ENCODE peak calls at places on chromosomes 7 and 10, in four cellular contexts. One of them, this sample, is unnamed.

GRCh38 chr10:75678527-75678926 is 247.1 kb downstream of the LRMDA start:
- DNase-seq in K562: no peak
- DNase-seq in GM12878: no peak
- DNase-seq in SK-N-SH: no peak
- DNase-seq in this sample: no peak

GRCh38 chr7:69941077-69941476 is 342.8 kb downstream of the AUTS2 start:
- DNase-seq in K562: no peak
- DNase-seq in GM12878: no peak
- DNase-seq in SK-N-SH: no peak
- DNase-seq in this sample: no peak

GRCh38 chr10:79356104-79356503 is 8.8 kb downstream of the PPIF start:
- DNase-seq in K562: peak
- DNase-seq in GM12878: no peak
- DNase-seq in SK-N-SH: no peak
- DNase-seq in this sample: no peak

GRCh38 chr10:69960606-69961167 is 92.0 kb upstream of the MACROH2A2 start:
- DNase-seq in K562: no peak
- DNase-seq in GM12878: no peak
- DNase-seq in SK-N-SH: no peak
- DNase-seq in this sample: no peak

GRCh38 chr10:92572362-92573090 is 1.4 kb downstream of the IDE start:
- DNase-seq in K562: peak
- DNase-seq in GM12878: no peak
- DNase-seq in SK-N-SH: peak
- DNase-seq in this sample: no peak

GRCh38 chr7:28811990-28812389 is 146.1 kb downstream of the TRIL start:
- DNase-seq in K562: no peak
- DNase-seq in GM12878: no peak
- DNase-seq in SK-N-SH: no peak
- DNase-seq in this sample: no peak

GRCh38 chr7:14769261-14769660 is 133.3 kb downstream of the DGKB start:
- DNase-seq in K562: no peak
- DNase-seq in GM12878: no peak
- DNase-seq in SK-N-SH: no peak
- DNase-seq in this sample: no peak

GRCh38 chr10:108208038-108208437 is 1043.5 kb upstream of the SORCS1 start:
- DNase-seq in K562: no peak
- DNase-seq in GM12878: no peak
- DNase-seq in SK-N-SH: no peak
- DNase-seq in this sample: no peak

GRCh38 chr7:151899513-151900360 is 22.8 kb upstream of the PRKAG2 start:
- DNase-seq in K562: no peak
- DNase-seq in GM12878: no peak
- DNase-seq in SK-N-SH: no peak
- DNase-seq in this sample: no peak

GRCh38 chr7:76423666-76424412 is 911 bp upstream of the ZP3 start:
- DNase-seq in K562: no peak
- DNase-seq in GM12878: no peak
- DNase-seq in SK-N-SH: no peak
- DNase-seq in this sample: peak

GRCh38 chr7:70569335-70569819 is 562.6 kb upstream of the GALNT17 start:
- DNase-seq in K562: peak
- DNase-seq in GM12878: peak
- DNase-seq in SK-N-SH: no peak
- DNase-seq in this sample: no peak

GRCh38 chr7:158997110-158997453 is 140.7 kb downstream of the DYNC2I1 start:
- DNase-seq in K562: no peak
- DNase-seq in GM12878: no peak
- DNase-seq in SK-N-SH: peak
- DNase-seq in this sample: no peak

GRCh38 chr10:7333995-7334964 is 76.6 kb downstream of the SFMBT2 start:
- DNase-seq in K562: no peak
- DNase-seq in GM12878: no peak
- DNase-seq in SK-N-SH: no peak
- DNase-seq in this sample: peak

GRCh38 chr7:27739301-27739913 is 555 bp upstream of the TAX1BP1 start:
- DNase-seq in K562: peak
- DNase-seq in GM12878: no peak
- DNase-seq in SK-N-SH: peak
- DNase-seq in this sample: no peak

GRCh38 chr7:150375662-150376521 is 3.2 kb upstream of the ZNF775 start:
- DNase-seq in K562: no peak
- DNase-seq in GM12878: no peak
- DNase-seq in SK-N-SH: no peak
- DNase-seq in this sample: peak

GRCh38 chr10:24397662-24398061 is 188.7 kb downstream of the KIAA1217 start:
- DNase-seq in K562: no peak
- DNase-seq in GM12878: no peak
- DNase-seq in SK-N-SH: no peak
- DNase-seq in this sample: no peak

GRCh38 chr10:34327184-34327583 is 487.9 kb downstream of the PARD3 start:
- DNase-seq in K562: no peak
- DNase-seq in GM12878: no peak
- DNase-seq in SK-N-SH: peak
- DNase-seq in this sample: no peak

GRCh38 chr7:128799451-128799850 is 7.7 kb downstream of the CCDC136 start:
- DNase-seq in K562: no peak
- DNase-seq in GM12878: no peak
- DNase-seq in SK-N-SH: no peak
- DNase-seq in this sample: no peak

GRCh38 chr7:35536396-35536826 is 158.5 kb downstream of the HERPUD2 start:
- DNase-seq in K562: no peak
- DNase-seq in GM12878: no peak
- DNase-seq in SK-N-SH: no peak
- DNase-seq in this sample: no peak

GRCh38 chr10:31381766-31382316 is 62.8 kb downstream of the ZEB1 start:
- DNase-seq in K562: no peak
- DNase-seq in GM12878: peak
- DNase-seq in SK-N-SH: no peak
- DNase-seq in this sample: no peak

GRCh38 chr10:31383810-31384588 is 65.0 kb downstream of the ZEB1 start:
- DNase-seq in K562: no peak
- DNase-seq in GM12878: peak
- DNase-seq in SK-N-SH: no peak
- DNase-seq in this sample: no peak

GRCh38 chr10:31381171-31381570 is 62.2 kb downstream of the ZEB1 start:
- DNase-seq in K562: no peak
- DNase-seq in GM12878: no peak
- DNase-seq in SK-N-SH: no peak
- DNase-seq in this sample: no peak

DNA sequence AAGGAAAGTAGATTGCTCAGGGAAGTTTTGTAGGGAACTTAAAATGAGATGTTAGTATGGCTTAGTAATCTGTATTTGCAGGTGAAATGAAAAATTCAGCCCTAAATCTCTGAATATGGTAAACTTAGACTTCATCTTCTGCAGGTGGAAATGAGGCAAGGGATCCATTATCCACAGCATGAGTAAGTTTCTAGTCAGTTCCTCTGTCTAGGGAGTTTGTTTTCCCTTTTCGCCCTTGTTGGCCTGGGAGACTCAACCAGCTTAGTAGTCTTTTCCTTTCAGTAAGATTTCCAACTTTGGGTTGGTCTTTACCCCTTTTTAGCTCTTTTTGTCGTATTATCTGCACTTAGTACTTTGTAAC is 65.6 kb downstream of the ZEB1 start:
- DNase-seq in K562: no peak
- DNase-seq in GM12878: no peak
- DNase-seq in SK-N-SH: no peak
- DNase-seq in this sample: no peak
- TF ChIP-seq USF1 in K562: no peak
- TF ChIP-seq USF1 in GM12878: no peak
- TF ChIP-seq USF1 in SK-N-SH: no peak
- TF ChIP-seq USF1 in this sample: no peak

GRCh38 chr7:134788191-134788590 is 8.8 kb downstream of the CALD1 start:
- DNase-seq in K562: no peak
- DNase-seq in GM12878: no peak
- DNase-seq in SK-N-SH: no peak
- DNase-seq in this sample: no peak

GRCh38 chr7:134787064-134787463 is 7.6 kb downstream of the CALD1 start:
- DNase-seq in K562: no peak
- DNase-seq in GM12878: no peak
- DNase-seq in SK-N-SH: no peak
- DNase-seq in this sample: no peak

GRCh38 chr7:134787720-134788119 is 8.3 kb downstream of the CALD1 start:
- DNase-seq in K562: no peak
- DNase-seq in GM12878: no peak
- DNase-seq in SK-N-SH: no peak
- DNase-seq in this sample: no peak

GRCh38 chr7:134792968-134793367 is 13.5 kb downstream of the CALD1 start:
- DNase-seq in K562: no peak
- DNase-seq in GM12878: no peak
- DNase-seq in SK-N-SH: no peak
- DNase-seq in this sample: no peak

DNA sequence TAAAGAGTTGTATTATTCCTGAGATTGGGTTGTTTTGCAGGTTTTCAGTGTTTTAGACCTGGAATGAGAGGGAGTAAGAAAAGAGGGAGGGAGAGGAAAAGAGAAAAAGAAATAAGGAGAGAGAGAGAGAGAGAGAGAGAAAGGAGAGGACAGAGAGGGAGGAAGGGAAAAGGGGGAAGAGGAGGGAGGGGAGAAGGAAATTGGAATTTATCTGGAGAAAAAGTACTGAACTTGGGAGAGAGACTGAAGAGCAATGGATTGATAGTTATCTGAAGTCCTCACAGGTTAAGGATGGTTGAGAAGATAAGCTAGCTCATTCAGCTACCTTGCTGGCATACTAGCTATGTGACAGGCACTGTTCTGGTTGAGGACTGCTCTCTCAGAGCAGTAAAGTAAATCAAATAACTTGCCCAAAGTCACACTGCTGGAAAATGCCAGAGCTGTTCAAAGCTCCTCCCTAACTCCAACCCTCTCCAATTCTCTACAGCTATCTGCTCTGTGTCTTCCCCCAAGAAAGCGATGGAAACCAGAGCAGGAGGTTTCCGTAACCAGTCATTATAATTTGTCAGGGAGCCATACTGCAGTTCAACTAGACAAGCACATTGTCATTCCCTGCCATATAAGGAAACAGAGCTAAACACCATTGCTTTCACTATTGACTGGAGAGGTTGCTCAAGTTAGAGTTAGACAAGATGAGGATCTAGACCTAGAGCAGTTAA is 10.7 kb downstream of the CALD1 start:
- DNase-seq in K562: no peak
- DNase-seq in GM12878: no peak
- DNase-seq in SK-N-SH: no peak
- DNase-seq in this sample: no peak
- TF ChIP-seq USF1 in K562: no peak
- TF ChIP-seq USF1 in GM12878: no peak
- TF ChIP-seq USF1 in SK-N-SH: no peak
- TF ChIP-seq USF1 in this sample: no peak

GRCh38 chr10:97019213-97019844 is 166.4 kb downstream of the SLIT1 start:
- DNase-seq in K562: no peak
- DNase-seq in GM12878: no peak
- DNase-seq in SK-N-SH: no peak
- DNase-seq in this sample: no peak
- TF ChIP-seq USF1 in K562: no peak
- TF ChIP-seq USF1 in GM12878: no peak
- TF ChIP-seq USF1 in SK-N-SH: no peak
- TF ChIP-seq USF1 in this sample: no peak

GRCh38 chr10:51708609-51709008 is 9.2 kb upstream of the CSTF2T start:
- DNase-seq in K562: no peak
- DNase-seq in GM12878: no peak
- DNase-seq in SK-N-SH: no peak
- DNase-seq in this sample: no peak

GRCh38 chr10:51707821-51708424 is 8.5 kb upstream of the CSTF2T start:
- DNase-seq in K562: no peak
- DNase-seq in GM12878: no peak
- DNase-seq in SK-N-SH: no peak
- DNase-seq in this sample: no peak

GRCh38 chr10:51705774-51706173 is 6.4 kb upstream of the CSTF2T start:
- DNase-seq in K562: no peak
- DNase-seq in GM12878: no peak
- DNase-seq in SK-N-SH: no peak
- DNase-seq in this sample: no peak

GRCh38 chr10:51707392-51707791 is 8.0 kb upstream of the CSTF2T start:
- DNase-seq in K562: no peak
- DNase-seq in GM12878: no peak
- DNase-seq in SK-N-SH: no peak
- DNase-seq in this sample: no peak

DNA sequence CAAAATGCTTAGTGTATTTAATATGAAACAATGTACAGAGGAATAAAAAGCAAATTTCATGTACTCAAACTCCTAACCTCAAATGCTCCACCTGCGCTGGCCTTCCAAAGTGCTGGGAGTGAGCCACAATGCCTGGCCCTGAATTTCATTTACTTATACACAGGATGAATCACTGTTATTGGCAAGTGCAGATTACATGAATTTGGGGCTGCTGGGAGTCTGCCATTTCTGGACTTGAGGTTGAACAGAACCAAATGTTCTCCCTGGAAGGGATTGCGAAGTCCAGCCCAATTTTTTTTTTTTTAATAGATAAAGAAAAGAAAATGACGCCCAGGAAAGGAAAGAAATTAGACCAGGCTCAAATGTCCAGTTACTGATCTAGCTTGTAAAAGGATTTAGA is 6.8 kb upstream of the CSTF2T start:
- DNase-seq in K562: no peak
- DNase-seq in GM12878: no peak
- DNase-seq in SK-N-SH: no peak
- DNase-seq in this sample: no peak
- TF ChIP-seq USF1 in K562: no peak
- TF ChIP-seq USF1 in GM12878: no peak
- TF ChIP-seq USF1 in SK-N-SH: no peak
- TF ChIP-seq USF1 in this sample: no peak

GRCh38 chr10:101214446-101215396 is 14.5 kb downstream of the LBX1 start:
- DNase-seq in K562: peak
- DNase-seq in GM12878: no peak
- DNase-seq in SK-N-SH: peak
- DNase-seq in this sample: peak
- TF ChIP-seq USF1 in K562: no peak
- TF ChIP-seq USF1 in GM12878: no peak
- TF ChIP-seq USF1 in SK-N-SH: no peak
- TF ChIP-seq USF1 in this sample: no peak

DNA sequence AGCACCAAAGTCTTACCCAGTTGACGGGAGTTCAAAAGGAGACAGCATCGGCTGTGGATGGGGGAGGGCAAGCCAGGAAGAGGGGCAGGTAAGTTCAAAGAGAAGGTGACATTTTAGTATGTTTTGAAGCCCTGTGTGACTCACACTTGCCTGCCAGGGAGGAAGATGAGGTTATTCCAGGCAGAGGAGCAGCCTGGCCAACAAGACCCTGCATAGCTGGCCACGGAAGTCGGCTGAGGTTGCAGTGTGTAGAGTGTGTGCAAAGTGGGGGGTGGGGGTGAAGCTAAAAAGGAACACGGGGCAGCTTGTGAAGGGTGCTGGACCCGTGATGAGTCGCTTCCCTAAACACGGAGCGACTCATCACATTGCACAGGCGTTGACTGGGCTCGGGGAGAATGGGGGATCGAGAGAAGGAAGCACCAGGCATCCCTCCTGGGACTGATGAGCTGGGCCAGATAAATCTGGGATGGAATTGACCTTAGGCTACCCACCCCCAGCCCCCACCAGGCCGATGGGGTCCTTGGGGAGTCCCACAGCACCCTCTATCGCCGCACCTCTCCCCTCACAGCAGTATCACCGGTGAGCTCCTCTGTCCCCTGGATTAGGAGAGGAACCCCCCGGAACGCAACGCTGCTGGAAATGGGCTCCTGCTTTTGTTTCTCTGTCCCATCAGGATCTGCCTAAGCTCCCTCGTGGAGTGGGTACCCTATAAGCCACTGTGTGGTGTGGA is 97.8 kb upstream of the IKZF1 start:
- DNase-seq in K562: no peak
- DNase-seq in GM12878: no peak
- DNase-seq in SK-N-SH: no peak
- DNase-seq in this sample: no peak
- TF ChIP-seq USF1 in K562: no peak
- TF ChIP-seq USF1 in GM12878: no peak
- TF ChIP-seq USF1 in SK-N-SH: no peak
- TF ChIP-seq USF1 in this sample: no peak